ENCODE peak calls at places on chromosomes 6 and 20, in four cellular contexts. W is uterus, G is testis, C is AG09319. K is an unnamed sample.

GRCh38 chr6:22906091-22906549 is 336.8 kb downstream of the HDGFL1 start:
- DNase-seq in W (no peak), G (no peak), C (no peak), K (no peak)

GRCh38 chr6:125188594-125189203 is 35.1 kb downstream of the TPD52L1 start:
- DNase-seq in W (no peak), G (no peak), C (no peak), K (no peak)

GRCh38 chr20:6692566-6693168 is 74.8 kb upstream of the BMP2 start:
- DNase-seq in W (peak; percentile 16), G (no peak), C (no peak), K (no peak)

GRCh38 chr20:33373735-33374605 is 27.3 kb downstream of the CDK5RAP1 start:
- DNase-seq in W (no peak), G (no peak), C (peak; percentile 46), K (no peak)

GRCh38 chr6:41719796-41720620 is 15.4 kb downstream of the TFEB start:
- DNase-seq in W (no peak), G (no peak), C (no peak), K (no peak)

GRCh38 chr6:18162401-18162800 is 7.2 kb downstream of the KDM1B start:
- DNase-seq in W (no peak), G (no peak), C (no peak), K (no peak)

GRCh38 chr6:22747576-22747975 is 178.2 kb downstream of the HDGFL1 start:
- DNase-seq in W (no peak), G (no peak), C (no peak), K (no peak)

GRCh38 chr6:7970616-7971015 is 60.0 kb upstream of the TXNDC5 start:
- DNase-seq in W (no peak), G (no peak), C (no peak), K (no peak)

GRCh38 chr6:107284805-107285204 is 169.5 kb upstream of the BEND3 start:
- DNase-seq in W (no peak), G (no peak), C (no peak), K (no peak)

GRCh38 chr6:122014961-122015360 is 384.5 kb upstream of the HSF2 start:
- DNase-seq in W (no peak), G (no peak), C (no peak), K (no peak)

GRCh38 chr6:157869673-157870302 is 46.7 kb downstream of the SNX9 start:
- DNase-seq in W (no peak), G (no peak), C (no peak), K (no peak)

GRCh38 chr6:157877573-157878011 is 54.5 kb downstream of the SNX9 start:
- DNase-seq in W (no peak), G (no peak), C (no peak), K (no peak)

GRCh38 chr6:157877149-157877548 is 54.1 kb downstream of the SNX9 start:
- DNase-seq in W (no peak), G (no peak), C (no peak), K (no peak)

GRCh38 chr6:157878039-157878438 is 55.0 kb downstream of the SNX9 start:
- DNase-seq in W (no peak), G (no peak), C (no peak), K (no peak)

DNA sequence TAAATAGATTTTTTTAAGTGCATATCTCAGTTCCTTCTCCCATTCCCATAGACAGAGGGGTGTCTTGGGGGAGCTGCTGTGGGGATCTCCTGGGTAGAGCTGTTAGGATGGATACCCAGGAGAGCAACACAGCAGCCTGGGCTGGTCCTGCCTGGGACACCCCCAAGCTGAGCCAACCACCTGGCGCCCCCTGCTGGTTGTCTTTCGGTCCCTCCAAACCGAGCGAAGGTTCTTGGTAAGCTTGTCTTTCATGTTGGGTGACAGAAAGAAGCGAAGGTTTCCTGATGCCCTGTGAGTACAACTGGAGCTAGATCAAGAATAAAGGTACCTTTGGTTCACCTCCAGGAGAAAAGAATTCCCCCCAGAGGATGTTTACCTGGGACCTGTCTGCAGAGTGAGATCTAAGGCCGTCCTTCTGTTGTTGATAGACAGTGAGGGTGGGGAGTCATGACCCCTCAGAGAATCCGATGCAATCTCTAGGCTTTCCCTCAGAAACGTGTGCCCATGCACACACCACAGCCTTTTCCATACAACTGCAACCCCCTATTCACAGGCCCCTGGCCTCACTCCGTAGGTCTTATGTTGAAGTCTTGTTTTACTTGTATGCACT is 50.8 kb downstream of the SNX9 start:
- DNase-seq in W (peak; percentile 68), G (peak; percentile 80), C (no peak), K (no peak)
- TF ChIP-seq CTCF in W (peak; percentile 69), G (peak; percentile 68), C (peak; percentile 84), K (peak; percentile 94)

GRCh38 chr20:63775096-63775978 is 35.8 kb downstream of the SLC2A4RG start:
- DNase-seq in W (peak; percentile 60), G (peak; percentile 73), C (no peak), K (no peak)
- TF ChIP-seq CTCF in W (peak; percentile 74), G (peak; percentile 68), C (peak; percentile 73), K (peak; percentile 93)

GRCh38 chr6:11912420-11912819 is 99.7 kb upstream of the HIVEP1 start:
- DNase-seq in W (no peak), G (no peak), C (no peak), K (no peak)
- TF ChIP-seq CTCF in W (no peak), G (no peak), C (no peak), K (peak; percentile 53)

GRCh38 chr6:160519603-160520042 is 144.5 kb downstream of the LPA start:
- DNase-seq in W (no peak), G (no peak), C (no peak), K (no peak)
- TF ChIP-seq CTCF in W (peak; percentile 89), G (peak; percentile 93), C (peak; percentile 97), K (peak; percentile 98)

DNA sequence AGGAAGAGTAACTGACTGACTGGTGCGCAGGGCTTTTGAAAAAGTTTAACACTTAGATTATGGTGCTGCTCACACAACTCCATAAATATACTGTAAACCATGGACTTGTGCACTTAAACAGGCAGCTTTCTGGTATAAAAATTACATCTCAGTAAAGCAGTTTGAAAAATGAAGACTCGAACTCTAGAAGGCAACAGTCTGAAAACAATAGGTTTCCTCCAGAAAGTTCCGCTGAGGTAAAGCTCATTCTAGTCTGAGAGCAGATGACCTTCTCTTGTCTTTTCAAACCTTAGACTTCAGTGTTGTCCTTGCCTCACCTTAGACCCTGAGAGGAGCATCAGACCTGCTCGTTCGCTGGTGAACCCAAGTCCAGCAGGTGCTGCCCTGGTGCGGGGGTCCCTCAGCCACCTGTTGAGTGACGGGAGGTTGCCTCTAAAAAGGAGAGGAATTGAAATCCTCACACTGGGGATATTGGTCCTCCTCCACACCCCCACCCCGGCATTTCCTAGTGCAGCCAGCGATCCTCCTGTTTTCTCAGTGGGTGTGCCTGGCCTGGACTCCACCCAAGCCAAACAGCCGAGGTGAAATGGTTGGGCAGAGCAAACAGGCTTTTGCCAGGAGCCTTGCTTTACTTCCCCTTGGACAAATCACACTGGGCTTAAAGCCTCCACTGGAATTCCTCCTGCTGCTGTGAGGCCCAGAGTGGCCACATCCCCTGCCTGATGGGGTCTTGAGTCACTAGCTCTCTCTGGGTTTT is 14.7 kb upstream of the PYGB start:
- DNase-seq in W (no peak), G (peak; percentile 59), C (no peak), K (peak; percentile 87)
- TF ChIP-seq CTCF in W (no peak), G (no peak), C (no peak), K (no peak)

DNA sequence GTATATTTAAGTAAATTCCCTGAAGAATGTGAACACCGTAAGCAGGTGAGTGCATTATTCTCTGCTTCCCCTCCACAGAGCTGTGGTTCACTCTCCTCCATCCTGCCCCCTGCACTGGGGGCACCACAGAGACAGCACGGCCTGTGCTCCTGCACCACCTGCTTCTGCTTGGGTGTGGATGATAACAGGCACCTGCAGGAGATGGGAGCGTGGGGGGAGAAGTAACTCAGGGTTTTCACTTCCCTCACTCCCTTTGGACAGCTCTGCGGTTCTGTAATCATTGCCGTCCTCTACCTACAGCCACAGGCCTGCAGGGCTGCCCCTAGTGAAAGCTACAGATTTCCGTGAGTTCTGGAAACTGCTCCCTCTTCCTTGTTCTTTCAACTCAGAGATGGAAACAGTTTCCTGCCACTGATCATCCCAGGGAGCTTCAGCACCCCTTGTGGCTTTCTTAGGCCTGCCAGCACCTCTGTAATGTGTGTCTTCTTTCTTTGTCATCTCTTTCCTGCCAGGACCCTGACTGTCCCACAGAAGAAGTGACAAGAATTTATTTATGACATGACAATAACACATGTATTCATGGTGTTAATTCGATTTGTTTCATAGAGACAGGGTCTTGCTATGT is 21.3 kb upstream of the MICB start:
- DNase-seq in W (no peak), G (no peak), C (no peak), K (no peak)
- TF ChIP-seq CTCF in W (no peak), G (no peak), C (no peak), K (peak; percentile 11)

DNA sequence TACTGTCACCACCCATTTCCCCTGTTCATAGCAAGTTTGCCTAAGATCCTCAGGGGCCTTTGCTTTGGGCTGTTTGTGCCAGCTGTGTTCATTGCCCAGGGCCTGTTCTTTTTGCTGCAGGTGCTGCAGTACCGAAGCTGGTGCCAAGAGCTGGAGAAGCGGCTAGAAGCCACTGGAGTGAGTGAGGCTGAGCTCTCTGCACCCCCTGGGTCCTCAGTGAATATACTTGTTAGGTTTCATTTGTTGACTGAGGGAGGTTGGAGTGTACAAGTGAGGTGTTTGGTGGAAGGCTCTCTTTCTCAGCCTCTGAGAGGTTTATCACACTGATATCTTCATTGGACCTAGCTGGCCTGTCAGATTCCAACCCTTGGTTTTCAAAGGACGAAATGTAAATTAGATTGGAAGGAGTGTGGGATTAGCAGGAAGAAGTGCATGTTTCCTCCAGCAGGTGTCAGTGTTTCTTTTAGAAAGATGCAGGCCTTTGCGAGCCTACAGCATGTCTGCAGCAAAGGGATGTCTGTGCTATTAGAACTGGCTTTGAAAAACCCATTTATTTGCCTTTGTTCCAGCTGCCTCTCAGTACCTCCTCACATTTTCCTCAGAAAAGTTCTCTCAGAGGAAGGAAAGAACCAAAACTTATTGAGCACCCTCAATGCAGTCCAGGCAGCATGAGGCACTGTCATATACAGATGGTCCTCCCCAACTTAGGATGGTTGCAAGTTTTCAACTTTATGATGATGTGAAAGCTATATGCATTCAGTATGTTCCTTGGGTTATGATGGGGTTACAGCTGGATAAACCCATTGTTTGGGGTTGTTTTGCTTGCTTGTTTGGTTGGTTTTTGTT is 8.3 kb downstream of the CEP250 start:
- DNase-seq in W (peak; percentile 42), G (peak; percentile 81), C (peak; percentile 27), K (no peak)
- TF ChIP-seq CTCF in W (peak; percentile 74), G (peak; percentile 77), C (peak; percentile 72), K (peak; percentile 88)

DNA sequence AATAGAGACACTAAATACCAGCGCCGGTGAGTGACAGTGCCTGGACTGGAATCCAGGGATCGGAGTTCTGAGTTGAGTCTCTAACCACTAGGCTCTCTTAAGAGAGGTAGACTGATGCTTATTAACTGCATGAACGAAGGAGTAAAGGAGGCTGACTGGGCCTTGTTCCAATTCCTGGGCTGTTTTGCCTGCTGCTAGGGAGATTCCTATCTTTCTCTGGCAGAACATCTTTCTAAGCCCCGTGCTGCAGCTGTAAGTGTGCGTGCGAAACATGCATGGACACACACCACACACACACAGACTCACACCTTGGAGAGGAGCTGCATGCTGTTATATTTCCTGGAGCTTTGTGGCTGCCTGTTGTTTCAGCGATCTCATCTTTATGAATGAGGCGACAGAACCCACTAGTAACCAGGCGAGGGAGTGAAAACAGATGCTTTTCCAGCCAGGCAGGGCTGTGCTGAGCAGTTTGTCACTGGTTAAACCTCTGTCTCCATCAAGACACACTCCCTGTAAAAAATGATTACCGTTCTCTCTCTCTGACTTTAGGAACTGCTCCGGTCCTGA is 157.3 kb upstream of the ZNF217 start:
- DNase-seq in W (peak; percentile 33), G (no peak), C (peak; percentile 81), K (no peak)
- TF ChIP-seq CTCF in W (no peak), G (no peak), C (no peak), K (peak; percentile 19)

K was measured in chondrocyte.